ENCODE peak calls at places on chromosomes 11 and 22, in four cellular contexts. C is body of pancreas, S is suprapubic skin, H is keratinocyte. R is an unnamed sample.

GRCh38 chr11:32018672-32019071 is 72.2 kb upstream of the RCN1 start:
- DNase-seq in C (no peak), S (no peak), H (no peak), R (no peak)

GRCh38 chr11:123841189-123841588 is 35.0 kb upstream of the OR6M1 start:
- DNase-seq in C (no peak), S (no peak), H (no peak), R (no peak)

GRCh38 chr11:106794058-106794457 is 224.2 kb downstream of the GUCY1A2 start:
- DNase-seq in C (no peak), S (no peak), H (no peak), R (no peak)

GRCh38 chr11:85718991-85719807 is 33.2 kb upstream of the CCDC89 start:
- DNase-seq in C (peak; percentile 24), S (no peak), H (peak; percentile 68), R (peak; percentile 89)

GRCh38 chr11:64021742-64022067 is 14.0 kb upstream of the FLRT1 start:
- DNase-seq in C (no peak), S (no peak), H (no peak), R (no peak)

GRCh38 chr11:76589945-76590630 is 80.5 kb downstream of the LRRC32 start:
- DNase-seq in C (no peak), S (no peak), H (no peak), R (no peak)

GRCh38 chr11:2203440-2204259 is 32.0 kb upstream of the TH start:
- DNase-seq in C (peak; percentile 5), S (peak; percentile 67), H (no peak), R (no peak)

GRCh38 chr11:134290646-134291045 is 14.5 kb downstream of the GLB1L3 start:
- DNase-seq in C (no peak), S (no peak), H (no peak), R (no peak)

GRCh38 chr11:64836448-64837072 is 7.9 kb downstream of the CDC42BPG start:
- DNase-seq in C (no peak), S (no peak), H (no peak), R (no peak)

GRCh38 chr11:13927496-13927895 is 35.0 kb upstream of the SPON1 start:
- DNase-seq in C (no peak), S (no peak), H (no peak), R (no peak)

GRCh38 chr11:45722144-45722543 is 56.7 kb upstream of the CHST1 start:
- DNase-seq in C (no peak), S (no peak), H (no peak), R (no peak)

GRCh38 chr11:113201055-113201818 is 113.1 kb upstream of the TTC12 start:
- DNase-seq in C (no peak), S (no peak), H (no peak), R (no peak)

GRCh38 chr11:116473790-116474346 is 298.9 kb downstream of the BUD13 start:
- DNase-seq in C (no peak), S (no peak), H (no peak), R (no peak)

GRCh38 chr11:111408789-111409727 is 30.0 kb upstream of the POU2AF1 start:
- DNase-seq in C (no peak), S (no peak), H (no peak), R (no peak)

GRCh38 chr22:36384766-36385400 is 2.9 kb downstream of the MYH9 start:
- DNase-seq in C (peak; percentile 53), S (no peak), H (no peak), R (no peak)

GRCh38 chr22:47200273-47201051 is 438.0 kb downstream of the TBC1D22A start:
- DNase-seq in C (peak; percentile 68), S (peak; percentile 74), H (no peak), R (no peak)

GRCh38 chr11:48017105-48017874 is 36.9 kb downstream of the PTPRJ start:
- DNase-seq in C (no peak), S (no peak), H (no peak), R (no peak)

GRCh38 chr11:120660024-120660565 is 148.5 kb downstream of the GRIK4 start:
- DNase-seq in C (peak; percentile 50), S (no peak), H (no peak), R (no peak)

GRCh38 chr11:9528141-9528511 is 45.3 kb upstream of the WEE1 start:
- DNase-seq in C (no peak), S (no peak), H (no peak), R (no peak)
- H3K27ac ChIP-seq in C (no peak overlapping the region), S (peak overlapping the region; percentile 52), H (no peak overlapping the region), R (no peak overlapping the region)

DNA sequence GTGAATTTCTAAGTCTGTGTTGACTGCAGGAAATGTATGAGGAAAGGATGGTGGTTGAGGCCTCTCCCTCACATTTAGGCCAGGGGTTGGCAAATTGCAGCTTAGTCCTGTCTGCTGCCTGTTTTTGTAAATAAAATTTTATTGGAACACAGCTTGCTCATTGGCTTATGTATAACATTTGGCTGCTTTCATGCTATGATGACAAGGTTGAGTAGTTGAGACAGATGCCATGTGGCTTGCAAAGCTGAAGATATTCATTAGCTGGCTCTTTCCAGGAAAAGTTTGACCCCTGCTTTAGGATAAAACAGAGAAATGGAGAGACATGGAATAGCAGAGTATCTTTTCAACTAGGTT is 46.2 kb downstream of the BCR start:
- DNase-seq in C (no peak), S (no peak), H (no peak), R (no peak)
- H3K27ac ChIP-seq in C (no peak overlapping the region), S (peak overlapping the region; percentile 67), H (peak overlapping the region; percentile 81), R (peak overlapping the region; percentile 98)

DNA sequence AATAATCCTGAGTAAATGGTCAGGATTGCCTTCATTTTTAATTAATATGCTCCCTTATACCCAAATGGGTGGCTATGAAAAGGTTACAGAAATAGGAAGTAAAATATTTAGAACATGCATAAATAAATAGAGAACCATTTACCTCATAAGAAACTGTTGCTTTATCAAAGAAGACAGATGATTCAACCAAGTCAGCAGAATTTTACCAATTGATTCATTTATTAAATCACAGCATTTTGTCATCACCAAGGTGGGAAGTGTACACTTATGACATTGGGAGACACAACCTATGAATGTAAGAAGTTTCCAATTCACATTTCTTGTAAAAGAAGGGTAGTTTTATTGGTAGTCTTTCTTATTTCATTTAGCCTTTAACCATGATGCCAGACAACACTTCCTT is 870.3 kb upstream of the CHORDC1 start:
- DNase-seq in C (no peak), S (no peak), H (no peak), R (no peak)
- H3K27ac ChIP-seq in C (no peak overlapping the region), S (no peak overlapping the region), H (no peak overlapping the region), R (no peak overlapping the region)

GRCh38 chr22:25760848-25761595 is 19.0 kb downstream of the MYO18B start:
- DNase-seq in C (no peak), S (no peak), H (no peak), R (no peak)

GRCh38 chr22:25759825-25760231 is 17.8 kb downstream of the MYO18B start:
- DNase-seq in C (peak; percentile 37), S (no peak), H (peak; percentile 82), R (peak; percentile 89)

GRCh38 chr22:25760294-25760693 is 18.3 kb downstream of the MYO18B start:
- DNase-seq in C (no peak), S (no peak), H (no peak), R (no peak)

GRCh38 chr22:25757686-25758085 is 15.7 kb downstream of the MYO18B start:
- DNase-seq in C (no peak), S (no peak), H (no peak), R (peak; percentile 31)

GRCh38 chr22:25758316-25758715 is 16.3 kb downstream of the MYO18B start:
- DNase-seq in C (no peak), S (no peak), H (no peak), R (no peak)
- H3K27ac ChIP-seq in C (no peak overlapping the region), S (no peak overlapping the region), H (peak overlapping the region; percentile 69), R (peak overlapping the region; percentile 79)

DNA sequence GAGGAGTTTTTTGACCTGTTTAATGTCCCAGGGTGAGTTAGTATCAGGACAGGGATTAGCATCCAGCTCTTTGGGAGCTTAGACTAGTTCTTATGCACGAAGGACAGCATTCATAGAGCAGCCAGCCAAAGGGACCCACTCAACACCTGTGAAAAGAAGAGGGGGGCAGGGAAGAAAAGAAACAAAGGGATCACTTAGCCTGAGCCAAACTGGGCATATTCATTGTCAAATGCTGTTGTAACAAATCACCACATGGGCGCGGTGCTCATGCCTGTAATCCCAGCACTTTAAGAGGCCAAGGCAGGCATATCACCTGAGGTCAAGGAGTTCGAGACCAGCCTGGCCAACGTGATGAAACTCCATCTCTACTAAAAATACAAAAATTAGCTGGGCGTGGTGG is 57.3 kb downstream of the CHRDL2 start:
- DNase-seq in C (no peak), S (no peak), H (no peak), R (no peak)
- H3K27ac ChIP-seq in C (no peak overlapping the region), S (no peak overlapping the region), H (no peak overlapping the region), R (peak overlapping the region; percentile 45)

GRCh38 chr22:39435616-39436015 is 21.2 kb upstream of the MGAT3 start:
- DNase-seq in C (no peak), S (no peak), H (no peak), R (no peak)

GRCh38 chr22:39434721-39435120 is 22.1 kb upstream of the MGAT3 start:
- DNase-seq in C (no peak), S (no peak), H (no peak), R (no peak)

GRCh38 chr22:39432361-39432811 is 24.4 kb upstream of the MGAT3 start:
- DNase-seq in C (no peak), S (no peak), H (no peak), R (no peak)

GRCh38 chr22:39433476-39434242 is 23.2 kb upstream of the MGAT3 start:
- DNase-seq in C (no peak), S (no peak), H (no peak), R (no peak)

GRCh38 chr22:39434243-39434653 is 22.6 kb upstream of the MGAT3 start:
- DNase-seq in C (no peak), S (no peak), H (no peak), R (no peak)
- H3K27ac ChIP-seq in C (no peak overlapping the region), S (no peak overlapping the region), H (no peak overlapping the region), R (no peak overlapping the region)

DNA sequence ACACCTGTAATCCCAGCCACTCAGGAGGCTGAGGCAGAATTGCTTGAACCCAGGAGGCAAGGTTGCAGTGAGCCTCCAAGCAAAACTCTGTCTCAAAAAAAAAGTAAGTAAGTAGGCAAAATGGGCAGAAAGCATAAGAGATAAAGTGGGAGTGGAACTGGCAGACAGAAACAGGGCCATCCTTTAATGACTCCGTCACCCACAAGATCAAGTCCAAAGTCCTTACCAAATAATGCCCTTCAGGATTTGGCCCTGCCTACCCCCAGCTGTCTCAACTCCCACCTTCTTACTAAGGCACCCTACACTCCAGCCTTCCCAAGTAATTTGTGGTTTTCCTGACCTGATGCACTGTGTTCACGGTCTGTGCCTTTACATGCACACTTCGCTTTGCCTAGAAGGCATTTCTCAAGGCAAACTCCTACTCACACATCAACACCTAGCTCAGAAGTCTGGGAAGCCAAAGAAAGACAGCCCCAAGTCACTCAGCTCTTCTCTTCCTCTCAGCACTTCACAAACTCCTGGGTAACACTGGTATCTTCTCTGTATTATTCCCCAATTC is 6.1 kb downstream of the MAPK1 start:
- DNase-seq in C (peak; percentile 31), S (no peak), H (no peak), R (no peak)
- H3K27ac ChIP-seq in C (no peak overlapping the region), S (no peak overlapping the region), H (no peak overlapping the region), R (peak overlapping the region; percentile 14)

DNA sequence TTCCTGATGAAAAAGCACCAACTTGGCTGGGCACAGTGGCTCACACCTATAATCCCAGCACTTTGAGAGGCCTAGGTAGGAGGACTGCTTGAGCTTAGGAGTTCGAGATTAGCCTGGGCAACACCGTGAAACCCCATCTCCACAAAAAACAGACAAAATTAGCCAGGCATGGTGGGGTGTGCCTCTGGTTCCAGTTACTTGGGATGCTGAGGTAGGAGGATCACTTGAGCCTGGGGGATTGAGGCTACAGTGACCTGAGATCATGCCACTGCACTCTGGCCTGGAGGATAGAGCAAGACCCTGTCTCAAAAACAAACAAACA is 3.0 kb downstream of the HPS4 start:
- DNase-seq in C (no peak), S (no peak), H (no peak), R (no peak)
- H3K27ac ChIP-seq in C (no peak overlapping the region), S (peak overlapping the region; percentile 61), H (peak overlapping the region; percentile 22), R (peak overlapping the region; percentile 76)

GRCh38 chr11:73760680-73761402 is at the start of gene RAB6A:
- DNase-seq in C (peak; percentile 100), S (peak; percentile 100), H (peak; percentile 89), R (peak; percentile 96)
- H3K27ac ChIP-seq in C (peak within 1 kb of the TSS; percentile 99), S (peak within 1 kb of the TSS; percentile 95), H (peak within 1 kb of the TSS; percentile 84), R (peak within 1 kb of the TSS; percentile 86)